ENCODE peak calls at places on chromosomes 7 and 10, in six cellular contexts. A is HTR-8/SVneo; G is GM20000; T is mesenteric fat pad; J is effector CD4-positive, alpha-beta T cell; P is GM19239. K is an unnamed sample.

GRCh38 chr7:69787736-69788431 is 189.6 kb downstream of the AUTS2 start:
- DNase-seq in A (no peak), G (no peak), T (no peak), J (no peak), P (no peak), K (no peak)

GRCh38 chr10:122461367-122461728 is at the start of gene HTRA1:
- DNase-seq in A (peak), G (no peak), T (peak), J (no peak), P (no peak), K (no peak)

GRCh38 chr10:59674211-59674836 is 35.3 kb downstream of the SLC16A9 start:
- DNase-seq in A (no peak), G (no peak), T (no peak), J (no peak), P (no peak), K (no peak)

GRCh38 chr10:89095701-89096391 is 105.2 kb downstream of the FAS start:
- DNase-seq in A (no peak), G (no peak), T (no peak), J (no peak), P (no peak), K (no peak)

GRCh38 chr10:8403711-8404371 is 349.4 kb downstream of the GATA3 start:
- DNase-seq in A (no peak), G (no peak), T (no peak), J (no peak), P (no peak), K (no peak)

GRCh38 chr7:140640060-140640611 is 477 bp downstream of the DENND2A start:
- DNase-seq in A (no peak), G (peak), T (no peak), J (no peak), P (no peak), K (no peak)

GRCh38 chr7:155517969-155518368 is 28.4 kb downstream of the CNPY1 start:
- DNase-seq in A (no peak), G (no peak), T (peak), J (no peak), P (no peak), K (no peak)

GRCh38 chr7:13181221-13181620 is 493.8 kb downstream of the ARL4A start:
- DNase-seq in A (no peak), G (no peak), T (no peak), J (no peak), P (no peak), K (no peak)

GRCh38 chr10:97267671-97268070 is 24.8 kb downstream of the ARHGAP19 start:
- DNase-seq in A (no peak), G (no peak), T (no peak), J (no peak), P (no peak), K (no peak)

GRCh38 chr10:5988336-5988920 is 11.1 kb upstream of the IL15RA start:
- DNase-seq in A (no peak), G (no peak), T (no peak), J (no peak), P (no peak), K (no peak)

GRCh38 chr7:30996261-30996660 is 32.5 kb downstream of the GHRHR start:
- DNase-seq in A (no peak), G (no peak), T (no peak), J (no peak), P (no peak), K (no peak)

GRCh38 chr10:100148353-100149211 is 37.2 kb downstream of the ERLIN1 start:
- DNase-seq in A (no peak), G (peak), T (no peak), J (no peak), P (no peak), K (no peak)

GRCh38 chr7:15490261-15490660 is 71.6 kb downstream of the AGMO start:
- DNase-seq in A (no peak), G (no peak), T (no peak), J (no peak), P (no peak), K (no peak)

GRCh38 chr7:123140561-123140960 is 59.2 kb downstream of the SLC13A1 start:
- DNase-seq in A (no peak), G (no peak), T (no peak), J (no peak), P (no peak), K (no peak)

GRCh38 chr7:92955081-92955480 is 118.7 kb upstream of the CDK6 start:
- DNase-seq in A (no peak), G (no peak), T (no peak), J (no peak), P (no peak), K (no peak)

GRCh38 chr10:10942441-10942840 is 75.2 kb upstream of the CELF2 start:
- DNase-seq in A (no peak), G (no peak), T (no peak), J (no peak), P (no peak), K (no peak)

GRCh38 chr10:62847433-62847832 is 31.3 kb upstream of the EGR2 start:
- DNase-seq in A (no peak), G (no peak), T (no peak), J (no peak), P (no peak), K (no peak)

GRCh38 chr10:96830511-96831199 is 1.4 kb upstream of the LCOR start:
- DNase-seq in A (peak), G (peak), T (no peak), J (peak), P (peak), K (peak)

GRCh38 chr7:26910221-26910620 is 45.8 kb upstream of the SKAP2 start:
- DNase-seq in A (peak), G (no peak), T (no peak), J (no peak), P (no peak), K (no peak)

GRCh38 chr7:27088002-27088931 is 7.5 kb downstream of the HOXA1 start:
- DNase-seq in A (no peak), G (no peak), T (no peak), J (no peak), P (no peak), K (no peak)

GRCh38 chr7:76262683-76263402 is 39.6 kb upstream of the HSPB1 start:
- DNase-seq in A (peak), G (peak), T (no peak), J (no peak), P (peak), K (no peak)

GRCh38 chr10:28839600-28840007 is 162.3 kb downstream of the BAMBI start:
- DNase-seq in A (peak), G (no peak), T (no peak), J (no peak), P (no peak), K (no peak)

GRCh38 chr7:2809903-2810628 is 34.0 kb downstream of the GNA12 start:
- DNase-seq in A (no peak), G (no peak), T (no peak), J (no peak), P (no peak), K (no peak)

K was measured in CD8-positive, alpha-beta memory T cell.